ENCODE peak calls at places on chromosomes 2 and 18, in nine cellular contexts. C, M, Q, Z, Y, R, B, O and W are unnamed samples.
A peak's percentile ranks its signal among the peaks of the same experiment; 100 is the strongest.

GRCh38 chr2:85470850-85471800 is 52.6 kb downstream of the SH2D6 start:
- DNase-seq in Q (peak; percentile 47), Z (peak; percentile 6), Y (peak; percentile 88), R (no peak), O (no peak), C (peak; percentile 57), B (no peak), M (no peak), W (no peak)

GRCh38 chr18:76647322-76647721 is 152.3 kb upstream of the ZNF516 start:
- DNase-seq in R (no peak), Y (no peak), B (no peak), Q (no peak), C (no peak), M (no peak), O (no peak), Z (no peak), W (no peak)

GRCh38 chr2:167333245-167333644 is 445.0 kb downstream of the XIRP2 start:
- DNase-seq in O (no peak), B (no peak), C (peak; percentile 8), Q (peak; percentile 56), Z (no peak), M (no peak), R (no peak), Y (no peak), W (no peak)

GRCh38 chr2:107320881-107321280 is 434.9 kb upstream of the ST6GAL2 start:
- DNase-seq in M (no peak), Y (no peak), Z (no peak), C (no peak), R (no peak), Q (no peak), B (no peak), O (no peak), W (no peak)

GRCh38 chr18:56431551-56431950 is 206.8 kb downstream of the TXNL1 start:
- DNase-seq in M (no peak), R (no peak), B (no peak), Z (no peak), Y (peak; percentile 83), O (no peak), Q (no peak), C (no peak), W (no peak)

GRCh38 chr2:54360055-54360792 is 95.9 kb upstream of the SPTBN1 start:
- DNase-seq in Y (no peak), R (peak; percentile 39), C (peak; percentile 14), O (peak; percentile 39), Q (no peak), M (no peak), B (no peak), Z (no peak), W (no peak)

GRCh38 chr2:75094405-75094804 is 104.9 kb downstream of the TACR1 start:
- DNase-seq in O (no peak), M (no peak), Z (no peak), B (no peak), Q (no peak), Y (no peak), C (no peak), R (no peak), W (no peak)

GRCh38 chr2:231395188-231396057 is at the start of gene B3GNT7:
- DNase-seq in Z (peak; percentile 90), C (no peak), Q (no peak), Y (no peak), B (no peak), O (no peak), M (no peak), R (no peak), W (no peak)

GRCh38 chr2:172465417-172466334 is 38.3 kb downstream of the ITGA6 start:
- DNase-seq in Z (peak; percentile 53), Y (peak; percentile 82), O (peak; percentile 49), B (peak; percentile 61), C (peak; percentile 94), R (peak; percentile 84), M (peak; percentile 83), Q (peak; percentile 82), W (peak; percentile 68)

GRCh38 chr2:118046628-118047210 is 32.8 kb upstream of the CCDC93 start:
- DNase-seq in Z (peak; percentile 29), O (peak; percentile 29), Q (peak; percentile 48), M (peak; percentile 41), R (peak; percentile 29), C (peak; percentile 72), Y (peak; percentile 44), B (no peak), W (no peak)

GRCh38 chr18:70981400-70982140 is 692.7 kb downstream of the SOCS6 start:
- DNase-seq in Z (no peak), C (no peak), Y (no peak), Q (no peak), R (peak; percentile 24), B (no peak), M (no peak), O (no peak), W (no peak)

GRCh38 chr2:190344275-190344827 is 962 bp downstream of the INPP1 start:
- DNase-seq in Q (peak; percentile 20), C (peak; percentile 57), O (no peak), R (peak; percentile 57), M (no peak), Z (peak; percentile 60), Y (peak; percentile 59), B (no peak), W (no peak)